ENCODE peak calls at places on chromosomes 5 and 9, in six cellular contexts. L is cardiac muscle cell, U is HFF-Myc, Q is foreskin fibroblast, N is tibial nerve, B is dorsolateral prefrontal cortex. F is an unnamed sample.

GRCh38 chr5:53126514-53126913 is 17.0 kb upstream of the MOCS2 start:
- DNase-seq in U (no peak), Q (peak; percentile 60), L (no peak), N (no peak), B (no peak), F (peak; percentile 33)

GRCh38 chr5:1744393-1745189 is 55.0 kb downstream of the MRPL36 start:
- DNase-seq in U (no peak), L (no peak), B (no peak), Q (no peak), N (no peak), F (no peak)

GRCh38 chr9:79799691-79800345 is 228.1 kb downstream of the TLE4 start:
- DNase-seq in B (peak; percentile 10), N (no peak), Q (no peak), L (peak; percentile 48), U (no peak), F (peak; percentile 19)

GRCh38 chr5:82217917-82218316 is 60.2 kb downstream of the RPS23 start:
- DNase-seq in L (no peak), U (no peak), N (no peak), B (no peak), Q (no peak), F (no peak)

GRCh38 chr5:66174338-66174737 is 30.2 kb downstream of the SREK1 start:
- DNase-seq in B (no peak), N (no peak), U (no peak), Q (no peak), L (peak; percentile 23), F (no peak)

GRCh38 chr5:3517331-3517730 is 78.3 kb upstream of the IRX1 start:
- DNase-seq in Q (no peak), U (no peak), L (no peak), N (no peak), B (no peak), F (no peak)

GRCh38 chr9:93958875-93959682 is 3.9 kb upstream of the BARX1 start:
- DNase-seq in B (no peak), U (no peak), Q (peak; percentile 24), L (no peak), N (no peak), F (no peak)

GRCh38 chr9:89553451-89554020 is 51.3 kb upstream of the GADD45G start:
- DNase-seq in L (no peak), N (no peak), B (no peak), Q (no peak), U (no peak), F (no peak)

GRCh38 chr5:102196481-102196880 is 99.6 kb downstream of the SLCO4C1 start:
- DNase-seq in B (no peak), N (no peak), U (no peak), Q (no peak), L (no peak), F (no peak)

GRCh38 chr5:151080620-151081425 is at the start of gene TNIP1:
- DNase-seq in B (peak; percentile 82), N (peak; percentile 82), Q (peak; percentile 92), U (no peak), L (peak; percentile 91), F (no peak)

GRCh38 chr9:110995511-110996340 is 42.5 kb downstream of the LPAR1 start:
- DNase-seq in Q (no peak), L (no peak), N (no peak), U (no peak), B (no peak), F (no peak)

GRCh38 chr5:604391-604831 is 7.7 kb upstream of the CEP72 start:
- DNase-seq in N (no peak), L (no peak), Q (no peak), B (no peak), U (no peak), F (no peak)

DNA sequence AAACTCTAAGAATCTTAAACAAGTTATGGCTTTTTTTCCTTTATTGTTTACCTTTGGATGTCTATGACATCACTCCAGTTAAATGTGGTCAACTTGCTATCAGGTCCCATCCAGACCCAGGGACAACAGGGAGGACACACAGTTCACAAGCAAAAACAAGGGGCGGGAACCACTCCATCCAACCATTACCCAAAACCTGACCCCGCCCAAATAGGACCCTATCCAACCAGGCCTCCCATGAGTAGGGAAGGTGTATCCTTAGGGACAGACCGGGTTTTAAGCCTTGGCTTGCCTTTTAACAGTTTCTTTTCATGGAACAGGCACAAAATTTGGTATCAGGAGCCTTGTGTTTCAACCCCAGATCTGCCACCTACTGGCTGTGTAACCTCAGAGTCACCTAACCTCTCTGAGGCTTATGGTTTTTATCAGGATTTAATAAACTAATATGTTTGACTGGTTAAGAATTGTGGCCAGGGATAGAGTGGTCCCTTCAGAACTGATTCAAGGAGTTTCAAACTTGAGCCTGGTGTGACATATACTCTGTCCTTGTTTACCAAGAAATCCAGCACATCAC is 127.7 kb upstream of the RAD23B start:
- DNase-seq in N (no peak), B (no peak), Q (no peak), L (no peak), U (no peak), F (no peak)
- TF ChIP-seq CTCF in N (no peak), B (no peak), Q (peak; percentile 5), L (peak; percentile 33), U (peak; percentile 19), F (peak; percentile 3)

GRCh38 chr9:109499631-109500120 is 1.6 kb upstream of the PTPN3 start:
- DNase-seq in Q (peak; percentile 17), U (no peak), L (peak; percentile 65), B (no peak), N (no peak), F (no peak)
- H3K4me3 ChIP-seq in Q (peak overlapping the region; percentile 16), U (peak overlapping the region; percentile 16), L (peak overlapping the region; percentile 19), B (peak overlapping the region; percentile 37), N (peak overlapping the region; percentile 14), F (no peak overlapping the region)

GRCh38 chr9:2157277-2158105 is 142.3 kb downstream of the SMARCA2 start:
- DNase-seq in Q (peak; percentile 62), U (peak; percentile 46), N (no peak), L (no peak), B (peak; percentile 52), F (no peak)

GRCh38 chr9:2155966-2156365 is 140.8 kb downstream of the SMARCA2 start:
- DNase-seq in Q (no peak), U (no peak), B (no peak), N (no peak), L (no peak), F (no peak)

GRCh38 chr9:2159521-2160417 is 144.6 kb downstream of the SMARCA2 start:
- DNase-seq in U (no peak), N (no peak), L (no peak), Q (no peak), B (peak; percentile 19), F (no peak)

GRCh38 chr9:2158729-2159128 is 143.6 kb downstream of the SMARCA2 start:
- DNase-seq in L (no peak), B (no peak), Q (no peak), U (no peak), N (no peak), F (no peak)

DNA sequence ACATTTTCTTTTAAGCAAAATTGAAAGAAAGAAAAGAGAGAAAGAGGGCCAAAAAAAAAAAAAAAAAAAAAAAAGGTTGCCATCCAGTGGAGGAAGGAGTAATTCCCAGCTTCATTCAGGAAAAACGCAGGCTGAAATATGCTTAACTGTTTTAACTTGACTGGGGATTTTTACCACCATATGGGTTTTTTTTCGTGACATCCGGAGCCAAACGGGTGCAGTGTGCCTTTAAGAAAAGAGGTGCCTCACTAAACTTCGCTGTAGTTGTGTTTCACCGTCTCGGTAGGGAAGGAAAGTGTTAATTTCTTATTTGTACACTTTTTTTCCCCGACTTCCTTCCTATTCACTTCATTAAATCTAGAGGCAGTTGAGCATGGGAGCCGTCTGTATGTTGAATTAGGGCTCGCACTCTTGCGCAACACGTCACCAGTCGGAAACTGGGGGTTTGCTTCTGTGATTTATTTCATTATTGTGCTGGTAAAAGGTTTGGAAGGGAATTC is 143.0 kb downstream of the SMARCA2 start:
- DNase-seq in L (peak; percentile 6), Q (peak; percentile 43), N (peak; percentile 64), B (peak; percentile 12), U (peak; percentile 72), F (no peak)
- TF ChIP-seq CTCF in L (peak; percentile 19), Q (no peak), N (no peak), B (no peak), U (no peak), F (no peak)

GRCh38 chr9:136588663-136589464 is 43.0 kb upstream of the NOTCH1 start:
- DNase-seq in B (no peak), Q (no peak), U (no peak), N (no peak), L (no peak), F (no peak)
- H3K4me3 ChIP-seq in B (no peak overlapping the region), Q (no peak overlapping the region), U (no peak overlapping the region), N (no peak overlapping the region), L (no peak overlapping the region), F (no peak overlapping the region)

GRCh38 chr5:129094924-129095797 is 612 bp downstream of the ISOC1 start:
- DNase-seq in L (peak; percentile 83), B (peak; percentile 5), Q (peak; percentile 25), N (peak; percentile 30), U (no peak), F (no peak)
- TF ChIP-seq CTCF in L (peak; percentile 7), B (no peak), Q (no peak), N (no peak), U (no peak), F (no peak)

DNA sequence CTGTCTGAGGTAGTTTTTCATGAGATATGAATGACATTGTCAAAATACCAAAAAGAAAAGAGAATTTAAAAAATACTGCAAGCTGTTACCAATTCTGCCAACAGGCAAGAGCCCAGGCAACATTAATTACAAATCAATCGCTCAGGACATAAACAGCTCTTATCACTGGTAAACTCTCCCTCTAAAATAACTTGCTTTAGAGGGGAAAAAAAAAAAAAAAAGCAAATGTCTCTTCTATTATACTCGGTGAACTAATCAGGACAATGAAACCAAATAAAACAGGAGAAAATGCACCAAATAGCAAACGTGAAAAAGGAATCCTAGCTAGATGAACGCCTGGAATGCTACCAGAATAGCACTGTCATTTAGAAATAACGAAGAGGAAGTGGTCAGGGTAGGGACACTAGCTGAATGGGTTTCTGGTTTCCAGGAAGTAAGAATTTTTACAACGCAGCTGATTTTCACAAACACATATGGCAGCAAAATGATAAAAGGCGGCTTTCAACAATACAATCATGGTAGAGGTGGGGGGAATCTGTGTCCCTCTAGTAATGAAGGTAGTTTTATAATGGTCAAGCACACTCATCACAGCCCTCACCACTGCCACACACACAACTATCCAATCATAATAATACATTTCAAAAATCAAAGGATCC is 94.9 kb downstream of the DENND1A start:
- DNase-seq in L (peak; percentile 8), Q (peak; percentile 34), B (no peak), N (no peak), U (peak; percentile 52), F (no peak)
- H3K4me3 ChIP-seq in L (no peak overlapping the region), Q (peak overlapping the region; percentile 9), B (peak overlapping the region; percentile 15), N (no peak overlapping the region), U (peak overlapping the region; percentile 12), F (no peak overlapping the region)